ENCODE peak calls at places on chromosome 20, in six cellular contexts. One of them, this sample, is unnamed.
A peak's percentile ranks its signal among the peaks of the same experiment; 100 is the strongest.

GRCh38 chr20:478949-479429 is 16.7 kb upstream of the TBC1D20 start:
- DNase-seq in IMR-90: peak; percentile 77
- DNase-seq in mesenchymal stem cell: peak; percentile 78
- DNase-seq in trophoblast cell: peak; percentile 93
- DNase-seq in H1: no peak
- DNase-seq in neuronal stem cell: peak; percentile 14
- DNase-seq in this sample: no peak

GRCh38 chr20:23136893-23137745 is 51.0 kb upstream of the CD93 start:
- DNase-seq in IMR-90: no peak
- DNase-seq in mesenchymal stem cell: no peak
- DNase-seq in trophoblast cell: peak; percentile 86
- DNase-seq in H1: no peak
- DNase-seq in neuronal stem cell: no peak
- DNase-seq in this sample: no peak

GRCh38 chr20:63005862-63006564 is 751 bp downstream of the BHLHE23 start:
- DNase-seq in IMR-90: peak; percentile 10
- DNase-seq in mesenchymal stem cell: peak; percentile 22
- DNase-seq in trophoblast cell: peak; percentile 3
- DNase-seq in H1: peak; percentile 76
- DNase-seq in neuronal stem cell: no peak
- DNase-seq in this sample: peak; percentile 64

GRCh38 chr20:5216663-5217062 is 89.9 kb downstream of the CDS2 start:
- DNase-seq in IMR-90: no peak
- DNase-seq in mesenchymal stem cell: no peak
- DNase-seq in trophoblast cell: peak; percentile 15
- DNase-seq in H1: no peak
- DNase-seq in neuronal stem cell: no peak
- DNase-seq in this sample: no peak

GRCh38 chr20:60372282-60372681 is 414.1 kb downstream of the CDH26 start:
- DNase-seq in IMR-90: no peak
- DNase-seq in mesenchymal stem cell: no peak
- DNase-seq in trophoblast cell: no peak
- DNase-seq in H1: no peak
- DNase-seq in neuronal stem cell: no peak
- DNase-seq in this sample: no peak

GRCh38 chr20:63142933-63143332 is 73.0 kb downstream of the YTHDF1 start:
- DNase-seq in IMR-90: no peak
- DNase-seq in mesenchymal stem cell: no peak
- DNase-seq in trophoblast cell: no peak
- DNase-seq in H1: no peak
- DNase-seq in neuronal stem cell: no peak
- DNase-seq in this sample: no peak

GRCh38 chr20:19405958-19406357 is 193.5 kb downstream of the SLC24A3 start:
- DNase-seq in IMR-90: no peak
- DNase-seq in mesenchymal stem cell: no peak
- DNase-seq in trophoblast cell: no peak
- DNase-seq in H1: no peak
- DNase-seq in neuronal stem cell: no peak
- DNase-seq in this sample: no peak

GRCh38 chr20:43530321-43531090 is 23.0 kb downstream of the L3MBTL1 start:
- DNase-seq in IMR-90: no peak
- DNase-seq in mesenchymal stem cell: no peak
- DNase-seq in trophoblast cell: peak; percentile 30
- DNase-seq in H1: no peak
- DNase-seq in neuronal stem cell: no peak
- DNase-seq in this sample: no peak

GRCh38 chr20:63734111-63734945 is 2.1 kb upstream of the LIME1 start:
- DNase-seq in IMR-90: no peak
- DNase-seq in mesenchymal stem cell: no peak
- DNase-seq in trophoblast cell: no peak
- DNase-seq in H1: no peak
- DNase-seq in neuronal stem cell: no peak
- DNase-seq in this sample: no peak

GRCh38 chr20:6079011-6079410 is 25.2 kb upstream of the LRRN4 start:
- DNase-seq in IMR-90: no peak
- DNase-seq in mesenchymal stem cell: no peak
- DNase-seq in trophoblast cell: no peak
- DNase-seq in H1: no peak
- DNase-seq in neuronal stem cell: no peak
- DNase-seq in this sample: no peak

GRCh38 chr20:64131406-64131805 is 24.0 kb upstream of the NPBWR2 start:
- DNase-seq in IMR-90: no peak
- DNase-seq in mesenchymal stem cell: peak; percentile 7
- DNase-seq in trophoblast cell: no peak
- DNase-seq in H1: peak; percentile 38
- DNase-seq in neuronal stem cell: no peak
- DNase-seq in this sample: no peak

GRCh38 chr20:38725959-38726848 is 1.9 kb downstream of the SLC32A1 start:
- DNase-seq in IMR-90: peak; percentile 11
- DNase-seq in mesenchymal stem cell: peak; percentile 33
- DNase-seq in trophoblast cell: peak; percentile 17
- DNase-seq in H1: peak; percentile 92
- DNase-seq in neuronal stem cell: peak; percentile 84
- DNase-seq in this sample: peak; percentile 93

GRCh38 chr20:18694071-18694470 is 106.2 kb downstream of the DTD1 start:
- DNase-seq in IMR-90: no peak
- DNase-seq in mesenchymal stem cell: no peak
- DNase-seq in trophoblast cell: no peak
- DNase-seq in H1: no peak
- DNase-seq in neuronal stem cell: no peak
- DNase-seq in this sample: no peak

GRCh38 chr20:63682384-63683139 is 13.9 kb upstream of the TNFRSF6B start:
- DNase-seq in IMR-90: peak; percentile 98
- DNase-seq in mesenchymal stem cell: peak; percentile 98
- DNase-seq in trophoblast cell: peak; percentile 99
- DNase-seq in H1: no peak
- DNase-seq in neuronal stem cell: no peak
- DNase-seq in this sample: no peak

GRCh38 chr20:32934580-32934979 is 69.7 kb downstream of the SUN5 start:
- DNase-seq in IMR-90: no peak
- DNase-seq in mesenchymal stem cell: no peak
- DNase-seq in trophoblast cell: no peak
- DNase-seq in H1: no peak
- DNase-seq in neuronal stem cell: no peak
- DNase-seq in this sample: no peak

GRCh38 chr20:37326666-37327065 is 19.3 kb upstream of the SRC start:
- DNase-seq in IMR-90: no peak
- DNase-seq in mesenchymal stem cell: no peak
- DNase-seq in trophoblast cell: no peak
- DNase-seq in H1: no peak
- DNase-seq in neuronal stem cell: no peak
- DNase-seq in this sample: no peak

GRCh38 chr20:39111359-39112195 is 149.4 kb downstream of the DHX35 start:
- DNase-seq in IMR-90: no peak
- DNase-seq in mesenchymal stem cell: no peak
- DNase-seq in trophoblast cell: no peak
- DNase-seq in H1: peak; percentile 51
- DNase-seq in neuronal stem cell: no peak
- DNase-seq in this sample: no peak

GRCh38 chr20:48202334-48202733 is 417.1 kb upstream of the SULF2 start:
- DNase-seq in IMR-90: no peak
- DNase-seq in mesenchymal stem cell: no peak
- DNase-seq in trophoblast cell: no peak
- DNase-seq in H1: no peak
- DNase-seq in neuronal stem cell: no peak
- DNase-seq in this sample: no peak

GRCh38 chr20:21514553-21515251 is 838 bp upstream of the NKX2-2 start:
- DNase-seq in IMR-90: no peak
- DNase-seq in mesenchymal stem cell: no peak
- DNase-seq in trophoblast cell: no peak
- DNase-seq in H1: peak; percentile 86
- DNase-seq in neuronal stem cell: no peak
- DNase-seq in this sample: peak; percentile 93

GRCh38 chr20:17449039-17449438 is 82.1 kb downstream of the BFSP1 start:
- DNase-seq in IMR-90: no peak
- DNase-seq in mesenchymal stem cell: no peak
- DNase-seq in trophoblast cell: no peak
- DNase-seq in H1: no peak
- DNase-seq in neuronal stem cell: no peak
- DNase-seq in this sample: no peak

GRCh38 chr20:4999788-5000187 is 1.5 kb downstream of the SLC23A2 start:
- DNase-seq in IMR-90: no peak
- DNase-seq in mesenchymal stem cell: no peak
- DNase-seq in trophoblast cell: peak; percentile 48
- DNase-seq in H1: no peak
- DNase-seq in neuronal stem cell: no peak
- DNase-seq in this sample: no peak

GRCh38 chr20:44765647-44766367 is 20.1 kb downstream of the KCNK15 start:
- DNase-seq in IMR-90: no peak
- DNase-seq in mesenchymal stem cell: no peak
- DNase-seq in trophoblast cell: no peak
- DNase-seq in H1: no peak
- DNase-seq in neuronal stem cell: no peak
- DNase-seq in this sample: no peak

GRCh38 chr20:8213831-8214587 is 81.9 kb downstream of the PLCB1 start:
- DNase-seq in IMR-90: no peak
- DNase-seq in mesenchymal stem cell: no peak
- DNase-seq in trophoblast cell: no peak
- DNase-seq in H1: no peak
- DNase-seq in neuronal stem cell: no peak
- DNase-seq in this sample: no peak

GRCh38 chr20:50130995-50131394 is 18.0 kb upstream of the UBE2V1 start:
- DNase-seq in IMR-90: peak; percentile 53
- DNase-seq in mesenchymal stem cell: no peak
- DNase-seq in trophoblast cell: no peak
- DNase-seq in H1: no peak
- DNase-seq in neuronal stem cell: no peak
- DNase-seq in this sample: no peak

GRCh38 chr20:5770240-5770986 is 20.2 kb downstream of the SHLD1 start:
- DNase-seq in IMR-90: peak; percentile 27
- DNase-seq in mesenchymal stem cell: peak; percentile 6
- DNase-seq in trophoblast cell: no peak
- DNase-seq in H1: no peak
- DNase-seq in neuronal stem cell: no peak
- DNase-seq in this sample: no peak

GRCh38 chr20:61796738-61797137 is 268.9 kb downstream of the TAF4 start:
- DNase-seq in IMR-90: no peak
- DNase-seq in mesenchymal stem cell: no peak
- DNase-seq in trophoblast cell: no peak
- DNase-seq in H1: no peak
- DNase-seq in neuronal stem cell: no peak
- DNase-seq in this sample: no peak
- H3K14ac ChIP-seq in IMR-90: no peak overlapping the region
- H3K14ac ChIP-seq in mesenchymal stem cell: no peak overlapping the region
- H3K14ac ChIP-seq in trophoblast cell: no peak overlapping the region
- H3K14ac ChIP-seq in H1: no peak overlapping the region
- H3K14ac ChIP-seq in neuronal stem cell: no peak overlapping the region
- H3K14ac ChIP-seq in this sample: no peak overlapping the region

GRCh38 chr20:46749164-46749563 is 39.7 kb downstream of the SLC2A10 start:
- DNase-seq in IMR-90: no peak
- DNase-seq in mesenchymal stem cell: no peak
- DNase-seq in trophoblast cell: no peak
- DNase-seq in H1: no peak
- DNase-seq in neuronal stem cell: no peak
- DNase-seq in this sample: no peak

GRCh38 chr20:46756419-46756818 is 47.0 kb downstream of the SLC2A10 start:
- DNase-seq in IMR-90: no peak
- DNase-seq in mesenchymal stem cell: no peak
- DNase-seq in trophoblast cell: no peak
- DNase-seq in H1: no peak
- DNase-seq in neuronal stem cell: no peak
- DNase-seq in this sample: no peak

GRCh38 chr20:46755483-46756417 is 46.3 kb downstream of the SLC2A10 start:
- DNase-seq in IMR-90: no peak
- DNase-seq in mesenchymal stem cell: no peak
- DNase-seq in trophoblast cell: no peak
- DNase-seq in H1: no peak
- DNase-seq in neuronal stem cell: no peak
- DNase-seq in this sample: no peak

GRCh38 chr20:46751856-46752255 is 42.4 kb downstream of the SLC2A10 start:
- DNase-seq in IMR-90: no peak
- DNase-seq in mesenchymal stem cell: no peak
- DNase-seq in trophoblast cell: peak; percentile 84
- DNase-seq in H1: no peak
- DNase-seq in neuronal stem cell: no peak
- DNase-seq in this sample: no peak

DNA sequence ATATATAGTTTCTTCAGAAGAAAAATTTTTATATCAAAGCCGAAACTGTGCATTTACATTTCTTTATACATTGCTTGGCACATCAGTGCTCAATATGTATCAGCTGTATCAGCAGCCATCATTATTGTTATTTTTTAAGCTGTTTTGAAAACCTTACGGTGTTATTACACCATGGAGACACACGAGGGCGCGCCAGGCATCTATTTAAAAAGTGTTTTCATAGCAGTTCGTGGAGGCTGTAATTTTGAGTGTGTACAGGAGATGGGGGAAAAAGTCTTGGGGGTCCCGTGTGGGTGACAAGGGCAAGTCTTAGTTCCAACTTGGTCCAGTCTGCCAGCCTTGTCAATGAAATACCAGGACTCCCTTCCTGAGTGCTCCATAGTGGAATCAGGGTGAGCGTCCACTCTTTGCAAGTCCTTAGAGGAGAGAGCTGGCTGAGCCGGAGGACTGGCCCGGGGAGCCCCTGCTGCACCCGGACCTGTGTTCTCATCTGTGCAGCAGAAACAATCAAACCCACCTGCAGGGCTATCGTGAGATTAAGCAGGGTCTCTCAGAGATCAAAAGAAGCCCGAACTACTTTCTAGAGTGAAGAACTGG is 43.3 kb downstream of the SLC2A10 start:
- DNase-seq in IMR-90: peak; percentile 62
- DNase-seq in mesenchymal stem cell: peak; percentile 58
- DNase-seq in trophoblast cell: peak; percentile 86
- DNase-seq in H1: peak; percentile 80
- DNase-seq in neuronal stem cell: peak; percentile 65
- DNase-seq in this sample: peak; percentile 60
- H3K14ac ChIP-seq in IMR-90: no peak overlapping the region
- H3K14ac ChIP-seq in mesenchymal stem cell: no peak overlapping the region
- H3K14ac ChIP-seq in trophoblast cell: no peak overlapping the region
- H3K14ac ChIP-seq in H1: no peak overlapping the region
- H3K14ac ChIP-seq in neuronal stem cell: no peak overlapping the region
- H3K14ac ChIP-seq in this sample: no peak overlapping the region

GRCh38 chr20:41339957-41340326 is 679 bp upstream of the LPIN3 start:
- DNase-seq in IMR-90: peak; percentile 45
- DNase-seq in mesenchymal stem cell: peak; percentile 73
- DNase-seq in trophoblast cell: peak; percentile 98
- DNase-seq in H1: peak; percentile 99
- DNase-seq in neuronal stem cell: peak; percentile 79
- DNase-seq in this sample: peak; percentile 97
- H3K14ac ChIP-seq in IMR-90: no peak overlapping the region
- H3K14ac ChIP-seq in mesenchymal stem cell: no peak overlapping the region
- H3K14ac ChIP-seq in trophoblast cell: no peak overlapping the region
- H3K14ac ChIP-seq in H1: no peak overlapping the region
- H3K14ac ChIP-seq in neuronal stem cell: no peak overlapping the region
- H3K14ac ChIP-seq in this sample: no peak overlapping the region

DNA sequence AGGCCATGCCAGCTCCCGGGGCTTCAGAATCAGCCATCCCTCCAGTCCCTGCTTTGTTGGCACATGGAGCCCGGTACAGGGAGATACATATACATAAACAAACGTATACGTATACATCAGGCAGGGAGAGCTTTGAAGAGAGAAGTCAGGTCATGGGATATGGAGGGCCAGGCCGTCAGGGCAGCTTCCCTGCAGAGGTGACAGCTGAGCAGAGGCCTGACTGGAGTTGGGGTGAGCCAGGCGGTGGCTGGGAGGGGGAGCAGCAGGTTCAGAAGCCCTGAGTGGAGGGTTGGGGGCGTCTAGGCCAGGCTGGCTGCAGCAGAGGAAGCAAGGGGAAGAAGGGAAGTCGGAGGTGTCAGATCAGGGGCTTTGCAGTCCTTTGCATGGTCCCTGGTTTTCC is 61.7 kb downstream of the STK35 start:
- DNase-seq in IMR-90: no peak
- DNase-seq in mesenchymal stem cell: no peak
- DNase-seq in trophoblast cell: no peak
- DNase-seq in H1: no peak
- DNase-seq in neuronal stem cell: no peak
- DNase-seq in this sample: peak; percentile 14
- H3K14ac ChIP-seq in IMR-90: no peak overlapping the region
- H3K14ac ChIP-seq in mesenchymal stem cell: no peak overlapping the region
- H3K14ac ChIP-seq in trophoblast cell: no peak overlapping the region
- H3K14ac ChIP-seq in H1: no peak overlapping the region
- H3K14ac ChIP-seq in neuronal stem cell: peak overlapping the region; percentile 71
- H3K14ac ChIP-seq in this sample: no peak overlapping the region